ENCODE peak calls at places on chromosome X, in nine cellular contexts. One of them, this sample, is unnamed.

GRCh38 chrX:78595901-78596502 is 63.1 kb downstream of the RTL3 start:
- DNase-seq in sigmoid colon: no peak
- DNase-seq in transverse colon: no peak
- DNase-seq in breast epithelium: no peak
- DNase-seq in endothelial cell of umbilical vein: peak
- DNase-seq in H1: peak
- DNase-seq in stomach: no peak
- DNase-seq in HepG2: no peak
- DNase-seq in spleen: no peak
- DNase-seq in this sample: no peak

GRCh38 chrX:153924149-153924861 is 1.8 kb downstream of the ARHGAP4 start:
- DNase-seq in stomach: peak
- DNase-seq in spleen: peak
- DNase-seq in H1: no peak
- DNase-seq in endothelial cell of umbilical vein: peak
- DNase-seq in sigmoid colon: no peak
- DNase-seq in breast epithelium: no peak
- DNase-seq in transverse colon: peak
- DNase-seq in HepG2: peak
- DNase-seq in this sample: peak

GRCh38 chrX:20067709-20068315 is 48.9 kb downstream of the MAP7D2 start:
- DNase-seq in endothelial cell of umbilical vein: peak
- DNase-seq in H1: no peak
- DNase-seq in stomach: peak
- DNase-seq in breast epithelium: peak
- DNase-seq in spleen: no peak
- DNase-seq in sigmoid colon: peak
- DNase-seq in HepG2: no peak
- DNase-seq in transverse colon: peak
- DNase-seq in this sample: peak

GRCh38 chrX:21153503-21153902 is 220.7 kb upstream of the CNKSR2 start:
- DNase-seq in transverse colon: no peak
- DNase-seq in HepG2: no peak
- DNase-seq in sigmoid colon: peak
- DNase-seq in endothelial cell of umbilical vein: no peak
- DNase-seq in spleen: no peak
- DNase-seq in H1: no peak
- DNase-seq in breast epithelium: no peak
- DNase-seq in stomach: no peak
- DNase-seq in this sample: no peak

GRCh38 chrX:148069759-148070503 is 88.8 kb downstream of the FMR1NB start:
- DNase-seq in breast epithelium: no peak
- DNase-seq in sigmoid colon: no peak
- DNase-seq in transverse colon: no peak
- DNase-seq in stomach: no peak
- DNase-seq in endothelial cell of umbilical vein: no peak
- DNase-seq in HepG2: no peak
- DNase-seq in spleen: no peak
- DNase-seq in H1: no peak
- DNase-seq in this sample: no peak

GRCh38 chrX:19744231-19744630 is 143.2 kb downstream of the SH3KBP1 start:
- DNase-seq in stomach: no peak
- DNase-seq in transverse colon: no peak
- DNase-seq in endothelial cell of umbilical vein: no peak
- DNase-seq in H1: no peak
- DNase-seq in HepG2: peak
- DNase-seq in spleen: no peak
- DNase-seq in breast epithelium: no peak
- DNase-seq in sigmoid colon: no peak
- DNase-seq in this sample: no peak

GRCh38 chrX:54043084-54043483 is 1.2 kb downstream of the PHF8 start:
- DNase-seq in transverse colon: no peak
- DNase-seq in HepG2: no peak
- DNase-seq in breast epithelium: no peak
- DNase-seq in spleen: no peak
- DNase-seq in H1: no peak
- DNase-seq in stomach: no peak
- DNase-seq in sigmoid colon: no peak
- DNase-seq in endothelial cell of umbilical vein: no peak
- DNase-seq in this sample: no peak

GRCh38 chrX:149853925-149854324 is 27.1 kb upstream of the MAGEA8 start:
- DNase-seq in stomach: no peak
- DNase-seq in endothelial cell of umbilical vein: no peak
- DNase-seq in spleen: no peak
- DNase-seq in transverse colon: no peak
- DNase-seq in HepG2: no peak
- DNase-seq in sigmoid colon: no peak
- DNase-seq in breast epithelium: no peak
- DNase-seq in H1: no peak
- DNase-seq in this sample: no peak

GRCh38 chrX:4841216-4841745 is 1127.8 kb upstream of the PRKX start:
- DNase-seq in HepG2: no peak
- DNase-seq in endothelial cell of umbilical vein: no peak
- DNase-seq in sigmoid colon: no peak
- DNase-seq in spleen: no peak
- DNase-seq in stomach: no peak
- DNase-seq in H1: no peak
- DNase-seq in transverse colon: no peak
- DNase-seq in breast epithelium: no peak
- DNase-seq in this sample: no peak

GRCh38 chrX:64394874-64395567 is at the start of gene MTMR8:
- DNase-seq in endothelial cell of umbilical vein: peak
- DNase-seq in transverse colon: peak
- DNase-seq in spleen: peak
- DNase-seq in stomach: peak
- DNase-seq in sigmoid colon: peak
- DNase-seq in breast epithelium: peak
- DNase-seq in HepG2: no peak
- DNase-seq in H1: peak
- DNase-seq in this sample: peak

GRCh38 chrX:9534686-9535085 is 69.8 kb downstream of the TBL1X start:
- DNase-seq in H1: no peak
- DNase-seq in HepG2: peak
- DNase-seq in endothelial cell of umbilical vein: no peak
- DNase-seq in breast epithelium: no peak
- DNase-seq in transverse colon: no peak
- DNase-seq in sigmoid colon: no peak
- DNase-seq in spleen: no peak
- DNase-seq in stomach: no peak
- DNase-seq in this sample: no peak

GRCh38 chrX:50707376-50707775 is 106.6 kb downstream of the SHROOM4 start:
- DNase-seq in endothelial cell of umbilical vein: peak
- DNase-seq in HepG2: no peak
- DNase-seq in spleen: no peak
- DNase-seq in breast epithelium: no peak
- DNase-seq in H1: no peak
- DNase-seq in stomach: no peak
- DNase-seq in sigmoid colon: no peak
- DNase-seq in transverse colon: peak
- DNase-seq in this sample: no peak

GRCh38 chrX:20432048-20432447 is 165.3 kb upstream of the RPS6KA3 start:
- DNase-seq in endothelial cell of umbilical vein: no peak
- DNase-seq in breast epithelium: no peak
- DNase-seq in stomach: no peak
- DNase-seq in sigmoid colon: no peak
- DNase-seq in H1: no peak
- DNase-seq in HepG2: no peak
- DNase-seq in spleen: no peak
- DNase-seq in transverse colon: no peak
- DNase-seq in this sample: no peak

GRCh38 chrX:121853762-121854613 is 806.6 kb downstream of the GLUD2 start:
- DNase-seq in stomach: no peak
- DNase-seq in transverse colon: no peak
- DNase-seq in H1: no peak
- DNase-seq in breast epithelium: no peak
- DNase-seq in spleen: no peak
- DNase-seq in sigmoid colon: no peak
- DNase-seq in endothelial cell of umbilical vein: no peak
- DNase-seq in HepG2: no peak
- DNase-seq in this sample: no peak
- TF ChIP-seq POLR2A in stomach: no peak
- TF ChIP-seq POLR2A in transverse colon: no peak
- TF ChIP-seq POLR2A in H1: no peak
- TF ChIP-seq POLR2A in breast epithelium: no peak
- TF ChIP-seq POLR2A in spleen: no peak
- TF ChIP-seq POLR2A in sigmoid colon: no peak
- TF ChIP-seq POLR2A in endothelial cell of umbilical vein: no peak
- TF ChIP-seq POLR2A in HepG2: no peak
- TF ChIP-seq POLR2A in this sample: no peak

GRCh38 chrX:112368371-112368770 is 285.8 kb upstream of the TRPC5 start:
- DNase-seq in endothelial cell of umbilical vein: no peak
- DNase-seq in H1: no peak
- DNase-seq in breast epithelium: no peak
- DNase-seq in sigmoid colon: no peak
- DNase-seq in spleen: no peak
- DNase-seq in transverse colon: no peak
- DNase-seq in HepG2: no peak
- DNase-seq in stomach: no peak
- DNase-seq in this sample: no peak
- TF ChIP-seq POLR2AphosphoS5 in endothelial cell of umbilical vein: no peak
- TF ChIP-seq POLR2AphosphoS5 in H1: no peak
- TF ChIP-seq POLR2AphosphoS5 in breast epithelium: no peak
- TF ChIP-seq POLR2AphosphoS5 in sigmoid colon: no peak
- TF ChIP-seq POLR2AphosphoS5 in spleen: no peak
- TF ChIP-seq POLR2AphosphoS5 in transverse colon: no peak
- TF ChIP-seq POLR2AphosphoS5 in HepG2: no peak
- TF ChIP-seq POLR2AphosphoS5 in stomach: no peak
- TF ChIP-seq POLR2AphosphoS5 in this sample: no peak

DNA sequence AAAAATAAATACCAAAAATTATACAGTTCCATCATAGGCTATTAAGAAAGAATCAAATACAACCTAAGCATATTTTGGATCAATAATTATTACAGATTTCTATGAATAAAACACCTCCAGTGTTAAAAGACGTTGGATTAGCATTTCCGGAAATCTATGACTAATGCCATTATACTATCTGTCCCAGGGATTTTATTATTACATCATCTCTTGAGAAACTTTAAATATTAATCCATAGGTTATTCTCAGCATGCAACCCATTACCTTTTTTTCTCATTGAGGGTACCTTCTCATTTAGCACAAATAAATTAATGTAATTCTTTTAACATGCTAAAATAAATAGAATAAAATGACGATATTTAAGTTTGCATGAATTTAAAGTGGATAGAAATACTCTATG is 44.6 kb downstream of the CXorf58 start:
- DNase-seq in H1: no peak
- DNase-seq in sigmoid colon: no peak
- DNase-seq in endothelial cell of umbilical vein: no peak
- DNase-seq in stomach: no peak
- DNase-seq in transverse colon: no peak
- DNase-seq in spleen: no peak
- DNase-seq in HepG2: no peak
- DNase-seq in breast epithelium: no peak
- DNase-seq in this sample: no peak
- TF ChIP-seq CTCF in H1: no peak
- TF ChIP-seq CTCF in sigmoid colon: no peak
- TF ChIP-seq CTCF in endothelial cell of umbilical vein: no peak
- TF ChIP-seq CTCF in stomach: no peak
- TF ChIP-seq CTCF in transverse colon: no peak
- TF ChIP-seq CTCF in spleen: no peak
- TF ChIP-seq CTCF in HepG2: no peak
- TF ChIP-seq CTCF in breast epithelium: no peak
- TF ChIP-seq CTCF in this sample: no peak

GRCh38 chrX:107775000-107775733 is 420 bp downstream of the TSC22D3 start:
- DNase-seq in breast epithelium: no peak
- DNase-seq in transverse colon: peak
- DNase-seq in sigmoid colon: peak
- DNase-seq in stomach: no peak
- DNase-seq in spleen: no peak
- DNase-seq in H1: peak
- DNase-seq in endothelial cell of umbilical vein: no peak
- DNase-seq in HepG2: no peak
- DNase-seq in this sample: no peak
- TF ChIP-seq POLR2A in breast epithelium: no peak
- TF ChIP-seq POLR2A in transverse colon: no peak
- TF ChIP-seq POLR2A in sigmoid colon: peak
- TF ChIP-seq POLR2A in stomach: no peak
- TF ChIP-seq POLR2A in spleen: no peak
- TF ChIP-seq POLR2A in H1: no peak
- TF ChIP-seq POLR2A in endothelial cell of umbilical vein: no peak
- TF ChIP-seq POLR2A in HepG2: no peak
- TF ChIP-seq POLR2A in this sample: no peak

This sample was measured in suprapubic skin.